ENCODE peak calls at places on chromosome 5, in six cellular contexts. U is neural progenitor cell, X is prostate gland, N is right lobe of liver, S is NT2/D1, T is GM23248. W is an unnamed sample.
A peak's percentile ranks its signal among the peaks of the same experiment; 100 is the strongest.

GRCh38 chr5:137618476-137618875 is 117.4 kb downstream of the KLHL3 start:
- DNase-seq in U (no peak), X (no peak), N (no peak), S (no peak), T (no peak), W (no peak)

GRCh38 chr5:129608350-129608749 is 139.5 kb upstream of the MINAR2 start:
- DNase-seq in U (no peak), X (no peak), N (no peak), S (no peak), T (no peak), W (no peak)

GRCh38 chr5:73443725-73444498 is 4.7 kb downstream of the FOXD1 start:
- DNase-seq in U (peak; percentile 92), X (no peak), N (no peak), S (no peak), T (peak; percentile 22), W (no peak)

GRCh38 chr5:32182463-32183081 is 8.5 kb upstream of the GOLPH3 start:
- DNase-seq in U (no peak), X (no peak), N (no peak), S (no peak), T (no peak), W (no peak)

GRCh38 chr5:131635755-131636479 is 888 bp upstream of the RAPGEF6 start:
- DNase-seq in U (no peak), X (no peak), N (no peak), S (no peak), T (peak; percentile 41), W (no peak)

GRCh38 chr5:41954286-41954685 is 29.2 kb downstream of the FBXO4 start:
- DNase-seq in U (no peak), X (no peak), N (no peak), S (no peak), T (no peak), W (no peak)

GRCh38 chr5:82405166-82405565 is 127.0 kb upstream of the RPS23 start:
- DNase-seq in U (no peak), X (no peak), N (no peak), S (no peak), T (peak; percentile 88), W (no peak)

GRCh38 chr5:107705390-107706014 is 34.8 kb upstream of the EFNA5 start:
- DNase-seq in U (no peak), X (no peak), N (no peak), S (no peak), T (peak; percentile 82), W (no peak)

GRCh38 chr5:71631070-71631469 is 43.9 kb downstream of the MCCC2 start:
- DNase-seq in U (no peak), X (no peak), N (no peak), S (no peak), T (no peak), W (no peak)

GRCh38 chr5:128036961-128037360 is 46.6 kb upstream of the SLC12A2 start:
- DNase-seq in U (no peak), X (no peak), N (no peak), S (no peak), T (peak; percentile 19), W (no peak)

GRCh38 chr5:176915906-176916305 is 16.8 kb upstream of the HK3 start:
- DNase-seq in U (no peak), X (no peak), N (no peak), S (no peak), T (no peak), W (no peak)
- H3K36me3 ChIP-seq in U (no peaks in the 10 kb centered on the region), X (no peaks in the 10 kb centered on the region), N (no peaks in the 10 kb centered on the region), S (peaks cover 8% of the 10 kb centered on the region), T (no peaks in the 10 kb centered on the region), W (no peaks in the 10 kb centered on the region)

DNA sequence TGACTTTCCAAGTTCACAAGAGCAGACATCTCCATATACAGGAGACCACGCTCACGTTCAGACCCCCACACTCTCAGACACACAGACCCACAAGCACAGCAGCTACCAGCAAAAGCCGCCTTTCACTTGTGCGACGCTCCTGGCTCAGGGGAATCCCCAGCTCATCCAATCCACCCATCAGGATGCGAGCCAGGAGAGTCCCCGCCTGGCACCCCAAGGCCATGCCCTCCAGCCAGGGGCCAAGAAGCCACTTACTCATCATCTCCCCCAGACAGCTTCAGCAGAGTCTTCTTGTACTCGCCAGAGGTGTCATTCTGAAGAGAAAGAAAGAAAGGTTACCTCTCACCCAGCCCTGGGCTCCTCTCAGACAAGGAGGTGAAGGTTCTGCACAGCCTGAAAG is 29.7 kb downstream of the ANXA6 start:
- DNase-seq in U (no peak), X (no peak), N (no peak), S (no peak), T (no peak), W (no peak)
- H3K36me3 ChIP-seq in U (no peaks in the 10 kb centered on the region), X (no peaks in the 10 kb centered on the region), N (peaks cover under 1% of the 10 kb centered on the region), S (peaks cover 93% of the 10 kb centered on the region), T (peaks cover 52% of the 10 kb centered on the region), W (peaks cover 12% of the 10 kb centered on the region)

GRCh38 chr5:148438911-148439310 is 55.2 kb downstream of the FBXO38 start:
- DNase-seq in U (no peak), X (no peak), N (no peak), S (no peak), T (no peak), W (no peak)

GRCh38 chr5:148436029-148436428 is 52.3 kb downstream of the FBXO38 start:
- DNase-seq in U (no peak), X (no peak), N (no peak), S (no peak), T (no peak), W (no peak)

GRCh38 chr5:148433826-148434225 is 50.1 kb downstream of the FBXO38 start:
- DNase-seq in U (no peak), X (no peak), N (no peak), S (no peak), T (no peak), W (no peak)

DNA sequence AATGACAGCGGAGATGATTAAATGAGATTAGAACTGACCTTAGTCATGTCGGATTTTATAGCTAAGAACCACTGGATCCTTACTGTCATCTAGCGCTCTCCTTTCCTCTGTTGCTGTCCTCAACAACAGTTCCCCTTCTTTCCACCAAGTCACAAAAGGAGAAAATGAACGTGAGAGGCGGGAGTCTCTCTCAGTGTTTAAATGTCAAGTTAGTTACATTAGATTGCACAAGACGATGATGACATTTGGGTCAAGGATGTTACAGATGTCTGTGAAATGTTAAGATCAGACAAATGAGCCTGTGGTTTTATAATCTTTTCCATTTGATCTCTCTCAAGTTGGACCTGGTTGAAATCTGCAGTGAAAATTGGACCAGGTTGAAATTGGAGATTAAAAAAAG is 53.5 kb downstream of the FBXO38 start:
- DNase-seq in U (no peak), X (no peak), N (no peak), S (no peak), T (peak; percentile 14), W (no peak)
- H3K36me3 ChIP-seq in U (peaks cover 32% of the 10 kb centered on the region), X (peaks cover 10% of the 10 kb centered on the region), N (peaks cover 4% of the 10 kb centered on the region), S (peaks cover 73% of the 10 kb centered on the region), T (peaks cover 61% of the 10 kb centered on the region), W (peaks cover 23% of the 10 kb centered on the region)

DNA sequence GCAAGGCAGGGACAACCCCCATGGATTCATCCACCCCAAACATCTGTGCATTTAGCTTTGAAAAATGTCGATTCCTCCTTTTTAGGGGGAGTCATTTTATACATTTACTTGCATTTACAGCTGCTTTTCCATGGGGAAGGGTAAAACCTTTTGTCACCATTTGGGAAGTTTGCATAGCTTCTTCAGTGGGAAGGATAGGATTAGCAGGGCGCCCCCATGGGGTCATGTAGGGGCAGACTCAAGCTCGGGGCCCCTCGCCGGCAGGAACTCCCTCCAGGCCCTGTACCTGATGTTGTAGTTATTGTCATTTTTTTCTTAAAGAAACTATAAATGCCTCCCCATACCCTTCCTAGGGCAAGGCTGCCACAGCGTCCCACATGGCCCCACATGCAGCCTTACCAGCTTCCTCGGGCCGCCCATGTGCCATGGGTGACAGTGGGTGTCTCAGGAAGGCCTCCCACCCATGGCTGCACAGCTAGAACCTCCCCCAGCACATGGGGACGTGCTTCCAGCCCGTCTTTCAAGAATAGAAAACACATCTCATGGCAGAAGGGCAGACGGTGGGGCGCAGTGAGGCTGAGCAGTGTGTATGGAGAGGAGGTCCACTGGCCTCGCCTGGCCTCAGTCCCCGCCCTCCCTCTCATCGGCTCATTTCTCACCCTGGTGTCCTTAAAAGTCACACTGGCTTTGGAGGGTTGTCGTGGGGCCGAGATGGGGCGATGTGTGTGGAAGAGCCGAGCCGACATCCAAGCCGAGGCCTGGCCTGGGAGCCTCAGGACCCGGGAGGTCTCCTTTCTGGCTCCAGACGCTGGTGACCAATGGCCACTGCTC is 76.1 kb upstream of the OTULINL start:
- DNase-seq in U (peak; percentile 26), X (no peak), N (no peak), S (peak; percentile 5), T (no peak), W (no peak)
- H3K36me3 ChIP-seq in U (no peaks in the 10 kb centered on the region), X (no peaks in the 10 kb centered on the region), N (no peaks in the 10 kb centered on the region), S (peaks cover 73% of the 10 kb centered on the region), T (peaks cover 72% of the 10 kb centered on the region), W (peaks cover 5% of the 10 kb centered on the region)

DNA sequence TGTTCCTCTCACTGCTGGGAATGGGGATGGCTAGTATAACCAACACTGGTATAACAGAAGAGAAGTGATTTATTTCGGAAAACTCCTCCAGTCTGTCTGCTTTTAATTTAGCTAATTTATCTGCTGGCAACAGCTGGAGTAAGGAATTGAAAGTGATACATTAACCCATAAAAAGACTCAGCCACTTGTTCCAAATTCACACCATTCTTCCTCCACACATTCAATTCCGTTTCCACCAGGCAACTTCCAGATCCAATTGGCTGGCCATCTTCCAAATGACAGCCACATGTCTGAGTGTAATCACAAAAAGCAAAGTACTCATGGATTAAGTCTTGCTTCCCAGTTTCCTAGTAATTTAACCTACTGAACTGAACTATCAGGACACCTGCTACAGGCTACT is 77.1 kb upstream of the RETREG1 start:
- DNase-seq in U (no peak), X (no peak), N (no peak), S (no peak), T (peak; percentile 23), W (no peak)
- H3K36me3 ChIP-seq in U (peaks cover 20% of the 10 kb centered on the region), X (no peaks in the 10 kb centered on the region), N (no peaks in the 10 kb centered on the region), S (peaks cover 64% of the 10 kb centered on the region), T (peaks cover 16% of the 10 kb centered on the region), W (peaks cover 54% of the 10 kb centered on the region)

GRCh38 chr5:30626557-30626956 is 566.9 kb upstream of the CDH6 start:
- DNase-seq in U (no peak), X (no peak), N (no peak), S (no peak), T (no peak), W (no peak)
- H3K36me3 ChIP-seq in U (no peaks in the 10 kb centered on the region), X (no peaks in the 10 kb centered on the region), N (no peaks in the 10 kb centered on the region), S (no peaks in the 10 kb centered on the region), T (no peaks in the 10 kb centered on the region), W (no peaks in the 10 kb centered on the region)

GRCh38 chr5:151186538-151186937 is 29.0 kb upstream of the ANXA6 start:
- DNase-seq in U (no peak), X (no peak), N (no peak), S (no peak), T (no peak), W (no peak)
- H3K36me3 ChIP-seq in U (no peaks in the 10 kb centered on the region), X (no peaks in the 10 kb centered on the region), N (no peaks in the 10 kb centered on the region), S (no peaks in the 10 kb centered on the region), T (no peaks in the 10 kb centered on the region), W (no peaks in the 10 kb centered on the region)